ENCODE peak calls at places on chromosomes 4 and X, in four cellular contexts. H is AG10803, Q is SK-N-SH, D is pancreas. V is an unnamed sample.

GRCh38 chrX:74420194-74421035 is 878 bp upstream of the SLC16A2 start:
- DNase-seq in H (peak; percentile 76), Q (peak; percentile 78), D (peak; percentile 87), V (no peak)

GRCh38 chr4:186829740-186830449 is 106.2 kb upstream of the FAT1 start:
- DNase-seq in H (peak; percentile 8), Q (no peak), D (no peak), V (no peak)

GRCh38 chr4:6008092-6008551 is 10.1 kb downstream of the C4orf50 start:
- DNase-seq in H (no peak), Q (no peak), D (no peak), V (no peak)

GRCh38 chrX:40694833-40695232 is 40.5 kb downstream of the MED14 start:
- DNase-seq in H (no peak), Q (no peak), D (no peak), V (no peak)

GRCh38 chrX:73214366-73215094 is at the start of gene NAP1L2:
- DNase-seq in H (peak; percentile 0), Q (no peak), D (peak; percentile 37), V (no peak)

GRCh38 chr4:118289794-118290193 is 63.0 kb downstream of the PRSS12 start:
- DNase-seq in H (peak; percentile 95), Q (no peak), D (no peak), V (no peak)

GRCh38 chr4:112348488-112349158 is 51.5 kb downstream of the ALPK1 start:
- DNase-seq in H (peak; percentile 86), Q (peak; percentile 57), D (no peak), V (no peak)

GRCh38 chr4:104693601-104694201 is 199.0 kb upstream of the CXXC4 start:
- DNase-seq in H (no peak), Q (peak; percentile 11), D (no peak), V (no peak)

GRCh38 chr4:102792361-102792936 is 31.7 kb upstream of the MANBA start:
- DNase-seq in H (no peak), Q (no peak), D (no peak), V (no peak)

GRCh38 chr4:57109847-57110634 is at the start of gene IGFBP7:
- DNase-seq in H (peak; percentile 53), Q (peak; percentile 79), D (peak; percentile 69), V (no peak)

GRCh38 chr4:53592128-53592527 is 842 bp upstream of the LNX1 start:
- DNase-seq in H (no peak), Q (no peak), D (no peak), V (no peak)

GRCh38 chrX:15953801-15954200 is 99.2 kb upstream of the AP1S2 start:
- DNase-seq in H (no peak), Q (no peak), D (no peak), V (no peak)

GRCh38 chr4:3253808-3254207 is 4.8 kb downstream of the MSANTD1 start:
- DNase-seq in H (no peak), Q (no peak), D (peak; percentile 60), V (no peak)

GRCh38 chrX:37745354-37745753 is 34.5 kb upstream of the CYBB start:
- DNase-seq in H (peak; percentile 55), Q (peak; percentile 55), D (peak; percentile 73), V (no peak)

GRCh38 chr4:79652232-79652631 is 244.2 kb upstream of the GK2 start:
- DNase-seq in H (peak; percentile 25), Q (no peak), D (no peak), V (no peak)

GRCh38 chr4:152099555-152099954 is 338.7 kb upstream of the GATB start:
- DNase-seq in H (no peak), Q (no peak), D (no peak), V (no peak)
- TF ChIP-seq CTCF in H (no peak), Q (peak; percentile 15), D (no peak), V (peak; percentile 33)

DNA sequence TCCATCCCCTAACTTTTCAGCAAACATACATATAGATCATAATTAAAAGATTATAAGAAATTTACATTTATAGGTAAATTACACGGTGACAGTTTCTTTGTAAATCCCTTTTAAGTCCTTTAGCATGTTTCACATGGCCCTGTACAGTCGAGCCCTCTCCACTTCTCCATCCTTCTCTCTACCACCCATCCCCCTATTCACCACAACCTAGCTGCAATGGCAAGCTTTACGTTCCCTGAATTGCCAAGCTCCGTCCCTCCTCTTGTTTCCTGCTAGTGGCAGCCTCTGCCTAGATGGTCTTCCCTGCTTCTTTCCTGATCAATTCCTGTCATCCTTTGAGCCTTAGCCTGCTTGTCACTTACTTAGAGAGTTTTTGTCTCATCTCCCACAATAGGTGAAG is 116.2 kb downstream of the TMA16 start:
- DNase-seq in H (no peak), Q (no peak), D (no peak), V (no peak)
- H3K4me3 ChIP-seq in H (no peak overlapping the region), Q (no peak overlapping the region), D (no peak overlapping the region), V (no peak overlapping the region)

DNA sequence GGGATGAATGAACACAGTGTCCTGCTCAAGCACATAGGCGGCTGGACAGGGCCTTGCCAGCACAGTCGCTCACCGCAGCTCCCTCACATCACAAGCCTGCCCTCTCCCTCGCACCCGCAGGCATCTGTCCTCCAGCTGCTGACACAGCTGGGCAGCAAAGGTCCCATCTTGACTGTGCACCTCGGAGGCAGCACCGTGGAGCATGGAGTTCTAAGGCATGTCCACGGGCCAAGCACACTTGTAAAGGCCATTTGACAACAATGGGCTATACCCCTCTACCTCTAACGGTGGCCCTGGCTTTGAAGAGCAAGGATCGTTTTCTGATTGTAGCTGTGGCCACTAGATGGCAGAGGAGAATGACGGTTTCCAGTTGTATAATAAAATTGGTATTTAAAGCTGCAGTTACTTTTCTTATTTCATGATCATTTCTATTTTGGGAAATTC is 53.8 kb downstream of the APLN start:
- DNase-seq in H (peak; percentile 22), Q (peak; percentile 51), D (no peak), V (no peak)
- TF ChIP-seq CTCF in H (peak; percentile 64), Q (peak; percentile 80), D (peak; percentile 16), V (peak; percentile 58)

GRCh38 chrX:31302573-31303075 is 230.8 kb upstream of the FTHL17 start:
- DNase-seq in H (no peak), Q (no peak), D (no peak), V (no peak)

DNA sequence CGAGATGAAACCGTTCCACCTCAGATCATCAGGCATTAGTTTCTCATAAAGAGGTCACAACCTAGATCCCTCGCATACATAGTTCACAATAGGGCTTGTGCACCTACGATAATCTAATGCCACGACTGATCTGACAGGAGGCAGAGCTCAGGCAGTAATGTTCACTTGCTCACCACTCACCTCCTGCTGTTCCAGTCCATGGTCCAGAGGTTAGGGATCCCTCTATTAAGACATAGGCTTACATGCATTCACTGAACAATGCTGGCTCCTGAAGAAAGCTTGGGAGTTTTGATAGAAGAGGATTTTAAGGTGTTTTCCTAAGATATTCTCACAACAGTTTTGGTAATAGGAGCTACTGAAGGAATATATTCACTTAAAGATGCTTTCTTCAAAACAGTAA is 236.1 kb upstream of the FTHL17 start:
- DNase-seq in H (no peak), Q (no peak), D (no peak), V (no peak)
- H3K4me3 ChIP-seq in H (no peak overlapping the region), Q (no peak overlapping the region), D (no peak overlapping the region), V (no peak overlapping the region)

GRCh38 chr4:139083533-139084424 is 68.2 kb downstream of the NOCT start:
- DNase-seq in H (peak; percentile 94), Q (peak; percentile 71), D (peak; percentile 96), V (no peak)
- TF ChIP-seq CTCF in H (peak; percentile 23), Q (peak; percentile 39), D (peak; percentile 18), V (peak; percentile 24)

GRCh38 chr4:15295421-15296162 is 132.2 kb upstream of the C1QTNF7 start:
- DNase-seq in H (no peak), Q (peak; percentile 51), D (no peak), V (no peak)
- H3K4me3 ChIP-seq in H (no peak overlapping the region), Q (no peak overlapping the region), D (no peak overlapping the region), V (no peak overlapping the region)

GRCh38 chrX:154444001-154444754 is at the start of gene FAM50A:
- DNase-seq in H (peak; percentile 55), Q (peak; percentile 92), D (peak; percentile 87), V (no peak)
- TF ChIP-seq CTCF in H (no peak), Q (no peak), D (no peak), V (no peak)

DNA sequence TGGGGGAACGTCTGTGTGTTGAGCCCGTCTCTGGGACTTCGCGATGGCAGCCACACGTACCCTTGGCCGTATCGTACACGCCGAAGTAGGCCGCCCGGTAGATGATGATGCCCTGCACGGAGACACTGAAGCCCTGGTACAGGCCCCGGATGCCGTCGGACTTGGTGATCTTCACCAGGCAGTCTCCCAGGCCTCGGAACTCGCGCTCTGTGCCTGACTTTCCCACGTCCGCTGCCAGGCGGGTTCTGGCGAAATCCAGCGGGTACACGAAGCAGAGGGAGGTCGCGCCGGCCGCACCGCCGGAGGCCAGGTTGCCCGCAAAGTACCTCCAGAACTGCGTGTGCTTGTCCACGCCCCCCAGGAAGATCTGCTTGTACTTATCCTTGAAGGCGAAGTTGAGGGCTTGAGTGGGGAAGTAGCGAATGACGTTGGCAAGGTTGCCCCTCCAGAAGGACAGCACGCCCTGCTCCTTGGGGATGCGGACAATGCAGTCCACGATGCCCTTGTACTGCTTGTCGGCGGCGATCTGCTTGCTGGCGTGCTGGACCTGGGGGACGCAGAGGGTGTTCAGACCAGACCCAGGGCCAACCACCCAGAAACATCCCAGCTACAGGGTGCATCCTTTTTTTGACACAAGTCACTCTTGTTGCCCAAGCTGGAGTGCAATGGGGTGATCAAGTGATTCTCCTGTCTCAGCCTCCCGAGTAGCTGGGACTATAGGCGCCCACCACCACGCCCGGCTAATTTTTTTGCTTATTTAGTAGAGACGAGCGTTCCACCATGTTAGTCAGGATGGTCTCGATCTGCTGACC is 2.5 kb downstream of the SLC25A6 start:
- DNase-seq in H (no peak), Q (no peak), D (peak; percentile 72), V (no peak)
- H3K4me3 ChIP-seq in H (no peak overlapping the region), Q (no peak overlapping the region), D (no peak overlapping the region), V (no peak overlapping the region)

GRCh38 chr4:114924311-114924710 is 189.1 kb downstream of the NDST4 start:
- DNase-seq in H (no peak), Q (no peak), D (no peak), V (no peak)

GRCh38 chr4:114926508-114926907 is 186.9 kb downstream of the NDST4 start:
- DNase-seq in H (no peak), Q (no peak), D (no peak), V (no peak)

GRCh38 chr4:114921191-114921590 is 192.2 kb downstream of the NDST4 start:
- DNase-seq in H (no peak), Q (no peak), D (no peak), V (no peak)

GRCh38 chr4:114922582-114922912 is 190.9 kb downstream of the NDST4 start:
- DNase-seq in H (no peak), Q (no peak), D (no peak), V (no peak)

DNA sequence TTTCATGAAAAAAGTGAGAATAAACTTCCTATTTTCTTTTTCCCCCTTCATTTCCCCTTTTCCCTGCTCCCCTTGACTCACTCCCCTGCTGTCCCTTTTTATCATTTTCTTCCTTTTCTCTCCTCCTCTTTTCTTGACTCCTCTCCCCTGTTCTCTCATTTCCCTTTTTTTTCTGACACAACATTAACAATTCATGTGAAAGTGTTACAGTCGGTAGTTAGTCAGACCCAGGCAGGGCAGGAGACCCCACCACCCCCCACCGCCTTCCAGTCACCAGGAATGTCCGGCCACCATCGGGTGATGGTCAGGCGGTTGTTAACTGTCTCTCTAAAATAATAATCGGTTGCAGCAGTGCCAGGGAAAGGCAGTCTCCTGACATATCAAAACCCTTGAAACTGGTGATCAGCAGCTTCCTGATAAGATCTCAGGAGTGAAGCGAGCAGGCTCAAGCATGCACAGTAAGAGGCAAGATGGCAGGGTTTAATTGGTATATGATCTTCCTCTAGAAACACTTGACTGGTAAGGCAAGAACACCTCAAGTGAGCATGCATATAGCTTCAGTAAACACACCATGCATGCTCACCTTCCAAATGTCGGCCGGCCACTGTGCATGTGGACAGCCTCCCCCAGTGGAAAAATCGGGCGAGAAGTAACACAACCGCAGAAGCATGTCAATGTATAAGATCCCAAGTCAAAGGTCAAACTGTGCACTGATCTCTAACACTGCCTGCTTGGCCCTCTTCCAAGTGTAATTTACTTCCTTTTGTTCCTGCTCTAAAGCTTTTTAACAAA is 191.4 kb downstream of the NDST4 start:
- DNase-seq in H (no peak), Q (no peak), D (no peak), V (no peak)
- TF ChIP-seq CTCF in H (no peak), Q (no peak), D (no peak), V (no peak)

V was measured in epithelial cell of proximal tubule.